ENCODE peak calls at places on chromosome 9, in eight cellular contexts. D is GDM1, S is prostate gland, R is putamen, G is activated T-cell treated with anti-CD3 and anti-CD28 coated beads for 24 hours, U is mammary epithelial cell, A is substantia nigra, V is DMS153. P is an unnamed sample.

GRCh38 chr9:93829271-93830223 is 125.6 kb downstream of the BARX1 start:
- DNase-seq in D (no peak), S (no peak), R (no peak), G (no peak), U (no peak), A (no peak), V (no peak), P (no peak)

GRCh38 chr9:108056805-108057386 is 567.3 kb upstream of the KLF4 start:
- DNase-seq in D (no peak), S (no peak), R (no peak), G (no peak), U (peak; percentile 85), A (no peak), V (no peak), P (no peak)

GRCh38 chr9:136170291-136170901 is 34.5 kb downstream of the LHX3 start:
- DNase-seq in D (no peak), S (peak; percentile 11), R (no peak), G (peak; percentile 44), U (no peak), A (peak; percentile 11), V (no peak), P (no peak)

GRCh38 chr9:32385135-32385884 is 867 bp downstream of the ACO1 start:
- DNase-seq in D (no peak), S (no peak), R (no peak), G (no peak), U (no peak), A (no peak), V (no peak), P (no peak)

GRCh38 chr9:129026442-129027223 is 1.5 kb downstream of the SH3GLB2 start:
- DNase-seq in D (no peak), S (peak; percentile 44), R (no peak), G (no peak), U (peak; percentile 29), A (no peak), V (no peak), P (peak; percentile 72)

GRCh38 chr9:64773491-64773931 is 511.5 kb downstream of the FOXD4L5 start:
- DNase-seq in D (no peak), S (no peak), R (peak; percentile 0), G (no peak), U (no peak), A (no peak), V (no peak), P (no peak)

GRCh38 chr9:126618590-126619335 is 5.0 kb downstream of the LMX1B start:
- DNase-seq in D (no peak), S (no peak), R (no peak), G (no peak), U (peak; percentile 48), A (no peak), V (no peak), P (no peak)

GRCh38 chr9:137449081-137449844 is 8.1 kb upstream of the ENTPD8 start:
- DNase-seq in D (no peak), S (no peak), R (no peak), G (no peak), U (no peak), A (no peak), V (no peak), P (no peak)

GRCh38 chr9:88730780-88731179 is 195.8 kb downstream of the NXNL2 start:
- DNase-seq in D (no peak), S (no peak), R (no peak), G (no peak), U (no peak), A (no peak), V (no peak), P (no peak)

GRCh38 chr9:133637451-133638055 is 1.4 kb downstream of the DBH start:
- DNase-seq in D (no peak), S (no peak), R (no peak), G (no peak), U (no peak), A (no peak), V (no peak), P (no peak)

GRCh38 chr9:130448035-130448624 is 3.4 kb downstream of the ASS1 start:
- DNase-seq in D (no peak), S (no peak), R (no peak), G (no peak), U (no peak), A (no peak), V (no peak), P (no peak)

GRCh38 chr9:78261403-78262001 is 25.6 kb downstream of the CEP78 start:
- DNase-seq in D (no peak), S (no peak), R (peak; percentile 15), G (no peak), U (peak; percentile 9), A (no peak), V (peak; percentile 0), P (no peak)

GRCh38 chr9:93117924-93118862 is 15.9 kb downstream of the NINJ1 start:
- DNase-seq in D (no peak), S (no peak), R (no peak), G (no peak), U (no peak), A (no peak), V (no peak), P (peak; percentile 24)

GRCh38 chr9:878239-878638 is 36.7 kb downstream of the DMRT1 start:
- DNase-seq in D (no peak), S (no peak), R (no peak), G (no peak), U (no peak), A (no peak), V (no peak), P (no peak)

GRCh38 chr9:114282926-114283325 is 40.0 kb upstream of the ORM1 start:
- DNase-seq in D (peak; percentile 10), S (no peak), R (no peak), G (no peak), U (peak; percentile 64), A (no peak), V (no peak), P (no peak)

GRCh38 chr9:19310246-19310645 is 69.8 kb downstream of the RPS6 start:
- DNase-seq in D (no peak), S (no peak), R (no peak), G (no peak), U (no peak), A (no peak), V (no peak), P (no peak)

GRCh38 chr9:100064872-100065581 is 33.8 kb downstream of the ERP44 start:
- DNase-seq in D (no peak), S (no peak), R (no peak), G (no peak), U (peak; percentile 80), A (no peak), V (no peak), P (no peak)

GRCh38 chr9:86575825-86576488 is 221.7 kb upstream of the TUT7 start:
- DNase-seq in D (no peak), S (no peak), R (no peak), G (no peak), U (no peak), A (no peak), V (no peak), P (no peak)

GRCh38 chr9:23342296-23342695 is 483.7 kb downstream of the ELAVL2 start:
- DNase-seq in D (no peak), S (no peak), R (no peak), G (no peak), U (peak; percentile 7), A (no peak), V (no peak), P (no peak)

P was measured in breast epithelium.